ENCODE peak calls at places on chromosomes 5 and 9, in ten cellular contexts. One of them, this sample, is unnamed.

GRCh38 chr5:74543162-74543995 is 97.1 kb downstream of the ENC1 start:
- DNase-seq in heart right ventricle: no peak
- DNase-seq in NCI-H2081: peak
- DNase-seq in activated CD4-positive, alpha-beta T cell treated with anti-CD3 and anti-CD28 coated beads, Interleukin-2, amount 50 U/mL, for 1 hour: no peak
- DNase-seq in A549: peak
- DNase-seq in activated CD8-positive, alpha-beta T cell treated with anti-CD3 and anti-CD28 coated beads for 36 hours: no peak
- DNase-seq in foreskin fibroblast: peak
- DNase-seq in cardiac fibroblast: peak
- DNase-seq in HS-27A: peak
- DNase-seq in activated CD4-positive, CD25-positive, alpha-beta regulatory T cell: no peak
- DNase-seq in this sample: peak

GRCh38 chr5:90793183-90793582 is 234.6 kb downstream of the ADGRV1 start:
- DNase-seq in foreskin fibroblast: no peak
- DNase-seq in activated CD4-positive, alpha-beta T cell treated with anti-CD3 and anti-CD28 coated beads, Interleukin-2, amount 50 U/mL, for 1 hour: no peak
- DNase-seq in activated CD8-positive, alpha-beta T cell treated with anti-CD3 and anti-CD28 coated beads for 36 hours: no peak
- DNase-seq in heart right ventricle: no peak
- DNase-seq in NCI-H2081: no peak
- DNase-seq in HS-27A: no peak
- DNase-seq in activated CD4-positive, CD25-positive, alpha-beta regulatory T cell: no peak
- DNase-seq in A549: no peak
- DNase-seq in cardiac fibroblast: no peak
- DNase-seq in this sample: no peak

GRCh38 chr9:98983295-98984268 is 39.9 kb downstream of the COL15A1 start:
- DNase-seq in cardiac fibroblast: peak
- DNase-seq in foreskin fibroblast: peak
- DNase-seq in activated CD8-positive, alpha-beta T cell treated with anti-CD3 and anti-CD28 coated beads for 36 hours: no peak
- DNase-seq in NCI-H2081: no peak
- DNase-seq in activated CD4-positive, CD25-positive, alpha-beta regulatory T cell: no peak
- DNase-seq in heart right ventricle: no peak
- DNase-seq in activated CD4-positive, alpha-beta T cell treated with anti-CD3 and anti-CD28 coated beads, Interleukin-2, amount 50 U/mL, for 1 hour: no peak
- DNase-seq in HS-27A: peak
- DNase-seq in A549: no peak
- DNase-seq in this sample: no peak

GRCh38 chr9:2055203-2055658 is 40.1 kb downstream of the SMARCA2 start:
- DNase-seq in HS-27A: no peak
- DNase-seq in activated CD4-positive, CD25-positive, alpha-beta regulatory T cell: no peak
- DNase-seq in A549: no peak
- DNase-seq in cardiac fibroblast: peak
- DNase-seq in heart right ventricle: no peak
- DNase-seq in NCI-H2081: no peak
- DNase-seq in activated CD4-positive, alpha-beta T cell treated with anti-CD3 and anti-CD28 coated beads, Interleukin-2, amount 50 U/mL, for 1 hour: no peak
- DNase-seq in activated CD8-positive, alpha-beta T cell treated with anti-CD3 and anti-CD28 coated beads for 36 hours: no peak
- DNase-seq in foreskin fibroblast: peak
- DNase-seq in this sample: peak

GRCh38 chr9:137305788-137306545 is 3.9 kb upstream of the NRARP start:
- DNase-seq in heart right ventricle: peak
- DNase-seq in activated CD4-positive, CD25-positive, alpha-beta regulatory T cell: no peak
- DNase-seq in activated CD4-positive, alpha-beta T cell treated with anti-CD3 and anti-CD28 coated beads, Interleukin-2, amount 50 U/mL, for 1 hour: no peak
- DNase-seq in foreskin fibroblast: no peak
- DNase-seq in activated CD8-positive, alpha-beta T cell treated with anti-CD3 and anti-CD28 coated beads for 36 hours: no peak
- DNase-seq in NCI-H2081: no peak
- DNase-seq in cardiac fibroblast: no peak
- DNase-seq in A549: no peak
- DNase-seq in HS-27A: no peak
- DNase-seq in this sample: no peak

GRCh38 chr9:72557549-72557948 is 36.1 kb downstream of the TMC1 start:
- DNase-seq in foreskin fibroblast: peak
- DNase-seq in NCI-H2081: no peak
- DNase-seq in cardiac fibroblast: peak
- DNase-seq in heart right ventricle: no peak
- DNase-seq in A549: peak
- DNase-seq in activated CD4-positive, alpha-beta T cell treated with anti-CD3 and anti-CD28 coated beads, Interleukin-2, amount 50 U/mL, for 1 hour: peak
- DNase-seq in HS-27A: no peak
- DNase-seq in activated CD4-positive, CD25-positive, alpha-beta regulatory T cell: no peak
- DNase-seq in activated CD8-positive, alpha-beta T cell treated with anti-CD3 and anti-CD28 coated beads for 36 hours: peak
- DNase-seq in this sample: peak

GRCh38 chr5:95403996-95404395 is 12.8 kb downstream of the FAM81B start:
- DNase-seq in foreskin fibroblast: no peak
- DNase-seq in cardiac fibroblast: peak
- DNase-seq in A549: no peak
- DNase-seq in activated CD8-positive, alpha-beta T cell treated with anti-CD3 and anti-CD28 coated beads for 36 hours: no peak
- DNase-seq in NCI-H2081: no peak
- DNase-seq in heart right ventricle: no peak
- DNase-seq in HS-27A: no peak
- DNase-seq in activated CD4-positive, alpha-beta T cell treated with anti-CD3 and anti-CD28 coated beads, Interleukin-2, amount 50 U/mL, for 1 hour: no peak
- DNase-seq in activated CD4-positive, CD25-positive, alpha-beta regulatory T cell: no peak
- DNase-seq in this sample: peak

GRCh38 chr5:68251804-68252648 is 36.5 kb downstream of the PIK3R1 start:
- DNase-seq in activated CD4-positive, alpha-beta T cell treated with anti-CD3 and anti-CD28 coated beads, Interleukin-2, amount 50 U/mL, for 1 hour: no peak
- DNase-seq in A549: no peak
- DNase-seq in foreskin fibroblast: peak
- DNase-seq in activated CD4-positive, CD25-positive, alpha-beta regulatory T cell: no peak
- DNase-seq in heart right ventricle: no peak
- DNase-seq in cardiac fibroblast: peak
- DNase-seq in HS-27A: no peak
- DNase-seq in NCI-H2081: no peak
- DNase-seq in activated CD8-positive, alpha-beta T cell treated with anti-CD3 and anti-CD28 coated beads for 36 hours: no peak
- DNase-seq in this sample: no peak

GRCh38 chr5:50655810-50656205 is 10.6 kb upstream of the PARP8 start:
- DNase-seq in heart right ventricle: no peak
- DNase-seq in A549: no peak
- DNase-seq in cardiac fibroblast: no peak
- DNase-seq in activated CD8-positive, alpha-beta T cell treated with anti-CD3 and anti-CD28 coated beads for 36 hours: no peak
- DNase-seq in activated CD4-positive, CD25-positive, alpha-beta regulatory T cell: no peak
- DNase-seq in HS-27A: no peak
- DNase-seq in foreskin fibroblast: no peak
- DNase-seq in activated CD4-positive, alpha-beta T cell treated with anti-CD3 and anti-CD28 coated beads, Interleukin-2, amount 50 U/mL, for 1 hour: no peak
- DNase-seq in NCI-H2081: peak
- DNase-seq in this sample: no peak

GRCh38 chr5:31674371-31674770 is 35.4 kb downstream of the PDZD2 start:
- DNase-seq in heart right ventricle: no peak
- DNase-seq in activated CD4-positive, CD25-positive, alpha-beta regulatory T cell: no peak
- DNase-seq in cardiac fibroblast: no peak
- DNase-seq in activated CD4-positive, alpha-beta T cell treated with anti-CD3 and anti-CD28 coated beads, Interleukin-2, amount 50 U/mL, for 1 hour: no peak
- DNase-seq in HS-27A: no peak
- DNase-seq in foreskin fibroblast: no peak
- DNase-seq in activated CD8-positive, alpha-beta T cell treated with anti-CD3 and anti-CD28 coated beads for 36 hours: no peak
- DNase-seq in NCI-H2081: no peak
- DNase-seq in A549: no peak
- DNase-seq in this sample: no peak

GRCh38 chr5:76690704-76691469 is 25.0 kb upstream of the F2R start:
- DNase-seq in activated CD4-positive, alpha-beta T cell treated with anti-CD3 and anti-CD28 coated beads, Interleukin-2, amount 50 U/mL, for 1 hour: no peak
- DNase-seq in HS-27A: no peak
- DNase-seq in activated CD8-positive, alpha-beta T cell treated with anti-CD3 and anti-CD28 coated beads for 36 hours: no peak
- DNase-seq in cardiac fibroblast: peak
- DNase-seq in heart right ventricle: no peak
- DNase-seq in NCI-H2081: no peak
- DNase-seq in A549: peak
- DNase-seq in activated CD4-positive, CD25-positive, alpha-beta regulatory T cell: no peak
- DNase-seq in foreskin fibroblast: peak
- DNase-seq in this sample: peak

GRCh38 chr5:153489611-153490010 is 859 bp upstream of the GRIA1 start:
- DNase-seq in HS-27A: no peak
- DNase-seq in NCI-H2081: no peak
- DNase-seq in heart right ventricle: no peak
- DNase-seq in cardiac fibroblast: peak
- DNase-seq in activated CD4-positive, alpha-beta T cell treated with anti-CD3 and anti-CD28 coated beads, Interleukin-2, amount 50 U/mL, for 1 hour: no peak
- DNase-seq in activated CD8-positive, alpha-beta T cell treated with anti-CD3 and anti-CD28 coated beads for 36 hours: no peak
- DNase-seq in A549: no peak
- DNase-seq in foreskin fibroblast: peak
- DNase-seq in activated CD4-positive, CD25-positive, alpha-beta regulatory T cell: no peak
- DNase-seq in this sample: no peak

GRCh38 chr9:123131258-123131657 is 97.8 kb downstream of the GPR21 start:
- DNase-seq in activated CD4-positive, alpha-beta T cell treated with anti-CD3 and anti-CD28 coated beads, Interleukin-2, amount 50 U/mL, for 1 hour: no peak
- DNase-seq in heart right ventricle: no peak
- DNase-seq in activated CD4-positive, CD25-positive, alpha-beta regulatory T cell: no peak
- DNase-seq in A549: no peak
- DNase-seq in activated CD8-positive, alpha-beta T cell treated with anti-CD3 and anti-CD28 coated beads for 36 hours: no peak
- DNase-seq in HS-27A: peak
- DNase-seq in cardiac fibroblast: peak
- DNase-seq in NCI-H2081: no peak
- DNase-seq in foreskin fibroblast: peak
- DNase-seq in this sample: peak

GRCh38 chr5:61200582-61201155 is 38.4 kb upstream of the SMIM15 start:
- DNase-seq in activated CD8-positive, alpha-beta T cell treated with anti-CD3 and anti-CD28 coated beads for 36 hours: peak
- DNase-seq in A549: no peak
- DNase-seq in activated CD4-positive, alpha-beta T cell treated with anti-CD3 and anti-CD28 coated beads, Interleukin-2, amount 50 U/mL, for 1 hour: no peak
- DNase-seq in foreskin fibroblast: no peak
- DNase-seq in heart right ventricle: no peak
- DNase-seq in cardiac fibroblast: peak
- DNase-seq in NCI-H2081: no peak
- DNase-seq in activated CD4-positive, CD25-positive, alpha-beta regulatory T cell: no peak
- DNase-seq in HS-27A: no peak
- DNase-seq in this sample: no peak

GRCh38 chr9:122844137-122844536 is 15.7 kb upstream of the PDCL start:
- DNase-seq in HS-27A: no peak
- DNase-seq in NCI-H2081: no peak
- DNase-seq in A549: no peak
- DNase-seq in cardiac fibroblast: no peak
- DNase-seq in foreskin fibroblast: no peak
- DNase-seq in activated CD8-positive, alpha-beta T cell treated with anti-CD3 and anti-CD28 coated beads for 36 hours: no peak
- DNase-seq in activated CD4-positive, CD25-positive, alpha-beta regulatory T cell: no peak
- DNase-seq in activated CD4-positive, alpha-beta T cell treated with anti-CD3 and anti-CD28 coated beads, Interleukin-2, amount 50 U/mL, for 1 hour: no peak
- DNase-seq in heart right ventricle: no peak
- DNase-seq in this sample: no peak

GRCh38 chr5:140966293-140967225 is at the start of gene PCDHAC2:
- DNase-seq in heart right ventricle: peak
- DNase-seq in activated CD8-positive, alpha-beta T cell treated with anti-CD3 and anti-CD28 coated beads for 36 hours: no peak
- DNase-seq in foreskin fibroblast: no peak
- DNase-seq in activated CD4-positive, alpha-beta T cell treated with anti-CD3 and anti-CD28 coated beads, Interleukin-2, amount 50 U/mL, for 1 hour: no peak
- DNase-seq in NCI-H2081: peak
- DNase-seq in A549: peak
- DNase-seq in cardiac fibroblast: peak
- DNase-seq in activated CD4-positive, CD25-positive, alpha-beta regulatory T cell: no peak
- DNase-seq in HS-27A: no peak
- DNase-seq in this sample: peak

GRCh38 chr5:5683174-5683573 is 260.7 kb downstream of the ICE1 start:
- DNase-seq in NCI-H2081: no peak
- DNase-seq in heart right ventricle: no peak
- DNase-seq in A549: no peak
- DNase-seq in activated CD4-positive, CD25-positive, alpha-beta regulatory T cell: no peak
- DNase-seq in foreskin fibroblast: no peak
- DNase-seq in activated CD4-positive, alpha-beta T cell treated with anti-CD3 and anti-CD28 coated beads, Interleukin-2, amount 50 U/mL, for 1 hour: no peak
- DNase-seq in activated CD8-positive, alpha-beta T cell treated with anti-CD3 and anti-CD28 coated beads for 36 hours: no peak
- DNase-seq in HS-27A: no peak
- DNase-seq in cardiac fibroblast: no peak
- DNase-seq in this sample: no peak

GRCh38 chr9:134288731-134289130 is 37.5 kb upstream of the RXRA start:
- DNase-seq in HS-27A: no peak
- DNase-seq in A549: no peak
- DNase-seq in activated CD4-positive, alpha-beta T cell treated with anti-CD3 and anti-CD28 coated beads, Interleukin-2, amount 50 U/mL, for 1 hour: no peak
- DNase-seq in cardiac fibroblast: no peak
- DNase-seq in activated CD4-positive, CD25-positive, alpha-beta regulatory T cell: no peak
- DNase-seq in NCI-H2081: no peak
- DNase-seq in heart right ventricle: peak
- DNase-seq in foreskin fibroblast: no peak
- DNase-seq in activated CD8-positive, alpha-beta T cell treated with anti-CD3 and anti-CD28 coated beads for 36 hours: no peak
- DNase-seq in this sample: no peak

GRCh38 chr5:75331-76320 is 16.3 kb upstream of the PLEKHG4B start:
- DNase-seq in HS-27A: no peak
- DNase-seq in foreskin fibroblast: no peak
- DNase-seq in activated CD4-positive, CD25-positive, alpha-beta regulatory T cell: no peak
- DNase-seq in A549: no peak
- DNase-seq in activated CD8-positive, alpha-beta T cell treated with anti-CD3 and anti-CD28 coated beads for 36 hours: no peak
- DNase-seq in activated CD4-positive, alpha-beta T cell treated with anti-CD3 and anti-CD28 coated beads, Interleukin-2, amount 50 U/mL, for 1 hour: no peak
- DNase-seq in cardiac fibroblast: no peak
- DNase-seq in heart right ventricle: no peak
- DNase-seq in NCI-H2081: no peak
- DNase-seq in this sample: peak